ENCODE peak calls at places on chromosome 15, in six cellular contexts. One of them, this sample, is unnamed.

GRCh38 chr15:34338347-34338746 is 766 bp upstream of the SLC12A6 start:
- DNase-seq in HepG2: no peak
- DNase-seq in tibial nerve: no peak
- DNase-seq in K562: no peak
- DNase-seq in stomach: no peak
- DNase-seq in A549: no peak
- DNase-seq in this sample: peak; percentile 26

GRCh38 chr15:86837631-86838030 is 758.0 kb downstream of the AGBL1 start:
- DNase-seq in HepG2: no peak
- DNase-seq in A549: no peak
- DNase-seq in K562: no peak
- DNase-seq in tibial nerve: no peak
- DNase-seq in stomach: no peak
- DNase-seq in this sample: no peak

GRCh38 chr15:94701281-94701985 is 470.1 kb downstream of the MCTP2 start:
- DNase-seq in tibial nerve: no peak
- DNase-seq in HepG2: no peak
- DNase-seq in K562: no peak
- DNase-seq in A549: no peak
- DNase-seq in stomach: no peak
- DNase-seq in this sample: no peak

GRCh38 chr15:31326729-31327673 is at the start of gene KLF13:
- DNase-seq in HepG2: no peak
- DNase-seq in tibial nerve: no peak
- DNase-seq in stomach: peak; percentile 74
- DNase-seq in K562: peak; percentile 47
- DNase-seq in A549: peak; percentile 74
- DNase-seq in this sample: no peak

GRCh38 chr15:67133738-67134576 is 68.6 kb downstream of the SMAD3 start:
- DNase-seq in stomach: no peak
- DNase-seq in A549: peak; percentile 90
- DNase-seq in HepG2: no peak
- DNase-seq in K562: no peak
- DNase-seq in tibial nerve: no peak
- DNase-seq in this sample: peak; percentile 32

GRCh38 chr15:51982013-51982769 is 10.6 kb upstream of the LEO1 start:
- DNase-seq in K562: no peak
- DNase-seq in A549: peak; percentile 89
- DNase-seq in tibial nerve: peak; percentile 32
- DNase-seq in HepG2: peak; percentile 75
- DNase-seq in stomach: no peak
- DNase-seq in this sample: no peak

GRCh38 chr15:58043192-58043903 is 22.2 kb downstream of the ALDH1A2 start:
- DNase-seq in HepG2: peak; percentile 27
- DNase-seq in K562: peak; percentile 45
- DNase-seq in A549: peak; percentile 49
- DNase-seq in stomach: peak; percentile 66
- DNase-seq in tibial nerve: peak; percentile 63
- DNase-seq in this sample: peak; percentile 25

GRCh38 chr15:82942691-82943090 is 9.8 kb downstream of the HOMER2 start:
- DNase-seq in K562: no peak
- DNase-seq in A549: peak; percentile 43
- DNase-seq in HepG2: peak; percentile 16
- DNase-seq in stomach: peak; percentile 91
- DNase-seq in tibial nerve: no peak
- DNase-seq in this sample: no peak

GRCh38 chr15:89999676-90000174 is 1.4 kb upstream of the ZNF710 start:
- DNase-seq in K562: peak; percentile 22
- DNase-seq in A549: no peak
- DNase-seq in tibial nerve: no peak
- DNase-seq in stomach: no peak
- DNase-seq in HepG2: no peak
- DNase-seq in this sample: peak; percentile 46

GRCh38 chr15:71997691-71998090 is 120.3 kb downstream of the MYO9A start:
- DNase-seq in tibial nerve: no peak
- DNase-seq in K562: no peak
- DNase-seq in A549: no peak
- DNase-seq in HepG2: no peak
- DNase-seq in stomach: no peak
- DNase-seq in this sample: no peak

GRCh38 chr15:66563126-66563525 is 2.7 kb downstream of the LCTL start:
- DNase-seq in A549: no peak
- DNase-seq in stomach: no peak
- DNase-seq in HepG2: no peak
- DNase-seq in K562: no peak
- DNase-seq in tibial nerve: no peak
- DNase-seq in this sample: no peak

GRCh38 chr15:70447927-70448698 is 315.2 kb downstream of the UACA start:
- DNase-seq in A549: no peak
- DNase-seq in HepG2: no peak
- DNase-seq in tibial nerve: no peak
- DNase-seq in stomach: peak; percentile 50
- DNase-seq in K562: peak; percentile 80
- DNase-seq in this sample: no peak

GRCh38 chr15:81126887-81127286 is 7.2 kb upstream of the CFAP161 start:
- DNase-seq in K562: no peak
- DNase-seq in stomach: peak; percentile 64
- DNase-seq in A549: no peak
- DNase-seq in tibial nerve: no peak
- DNase-seq in HepG2: no peak
- DNase-seq in this sample: no peak

GRCh38 chr15:63256433-63256884 is 20.9 kb upstream of the APH1B start:
- DNase-seq in A549: peak; percentile 18
- DNase-seq in HepG2: peak; percentile 33
- DNase-seq in stomach: no peak
- DNase-seq in tibial nerve: no peak
- DNase-seq in K562: peak; percentile 27
- DNase-seq in this sample: no peak
- TF ChIP-seq EP300 in A549: no peak
- TF ChIP-seq EP300 in HepG2: no peak
- TF ChIP-seq EP300 in stomach: no peak
- TF ChIP-seq EP300 in tibial nerve: no peak
- TF ChIP-seq EP300 in K562: no peak
- TF ChIP-seq EP300 in this sample: no peak

GRCh38 chr15:41336549-41336948 is 3.9 kb downstream of the NUSAP1 start:
- DNase-seq in tibial nerve: no peak
- DNase-seq in A549: no peak
- DNase-seq in stomach: no peak
- DNase-seq in HepG2: no peak
- DNase-seq in K562: no peak
- DNase-seq in this sample: no peak

GRCh38 chr15:41331833-41332787 is at the start of gene OIP5:
- DNase-seq in tibial nerve: peak; percentile 95
- DNase-seq in K562: peak; percentile 93
- DNase-seq in A549: peak; percentile 99
- DNase-seq in stomach: peak; percentile 99
- DNase-seq in HepG2: peak; percentile 99
- DNase-seq in this sample: peak; percentile 96

GRCh38 chr15:41332788-41333527 is at the start of gene NUSAP1:
- DNase-seq in tibial nerve: no peak
- DNase-seq in A549: no peak
- DNase-seq in HepG2: peak; percentile 38
- DNase-seq in stomach: no peak
- DNase-seq in K562: no peak
- DNase-seq in this sample: no peak

GRCh38 chr15:41334293-41335120 is 1.8 kb downstream of the NUSAP1 start:
- DNase-seq in K562: no peak
- DNase-seq in tibial nerve: no peak
- DNase-seq in stomach: no peak
- DNase-seq in HepG2: no peak
- DNase-seq in A549: peak; percentile 6
- DNase-seq in this sample: no peak

DNA sequence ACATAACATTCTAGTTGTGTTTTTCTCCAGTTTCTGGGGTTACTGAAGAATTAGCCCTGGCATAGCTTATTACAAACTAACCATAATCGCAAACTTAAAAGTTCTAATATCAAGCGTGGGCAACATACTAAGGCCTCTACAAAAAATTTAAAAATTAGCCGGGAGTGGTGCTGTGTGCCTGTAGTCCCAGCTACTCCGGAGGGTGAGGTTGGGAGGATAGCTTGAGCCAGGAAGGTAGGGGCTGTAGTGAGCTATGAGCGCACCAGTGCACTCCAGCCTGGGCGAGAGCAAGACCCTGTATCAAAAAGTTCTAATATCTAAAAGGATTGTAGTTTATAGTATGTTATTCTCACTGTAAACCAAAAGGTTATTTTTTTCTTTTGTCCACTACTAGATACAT is 1.1 kb downstream of the OIP5 start:
- DNase-seq in A549: no peak
- DNase-seq in K562: no peak
- DNase-seq in stomach: no peak
- DNase-seq in HepG2: no peak
- DNase-seq in tibial nerve: no peak
- DNase-seq in this sample: no peak
- H3K27ac ChIP-seq in A549: peak overlapping the region; percentile 88
- H3K27ac ChIP-seq in K562: no peak overlapping the region
- H3K27ac ChIP-seq in stomach: no peak overlapping the region
- H3K27ac ChIP-seq in HepG2: peak overlapping the region; percentile 84
- H3K27ac ChIP-seq in tibial nerve: no peak overlapping the region
- H3K27ac ChIP-seq in this sample: no peak overlapping the region

GRCh38 chr15:74208496-74208895 is 5.9 kb upstream of the STRA6 start:
- DNase-seq in HepG2: no peak
- DNase-seq in tibial nerve: no peak
- DNase-seq in A549: no peak
- DNase-seq in K562: no peak
- DNase-seq in stomach: no peak
- DNase-seq in this sample: no peak

GRCh38 chr15:74205593-74205969 is 3.0 kb upstream of the STRA6 start:
- DNase-seq in A549: no peak
- DNase-seq in stomach: no peak
- DNase-seq in HepG2: no peak
- DNase-seq in tibial nerve: no peak
- DNase-seq in K562: no peak
- DNase-seq in this sample: no peak

GRCh38 chr15:74208901-74209559 is 6.4 kb upstream of the STRA6 start:
- DNase-seq in HepG2: peak; percentile 60
- DNase-seq in stomach: no peak
- DNase-seq in tibial nerve: no peak
- DNase-seq in A549: no peak
- DNase-seq in K562: peak; percentile 54
- DNase-seq in this sample: no peak

GRCh38 chr15:74207652-74208440 is 5.3 kb upstream of the STRA6 start:
- DNase-seq in stomach: no peak
- DNase-seq in HepG2: no peak
- DNase-seq in tibial nerve: no peak
- DNase-seq in K562: no peak
- DNase-seq in A549: no peak
- DNase-seq in this sample: no peak

DNA sequence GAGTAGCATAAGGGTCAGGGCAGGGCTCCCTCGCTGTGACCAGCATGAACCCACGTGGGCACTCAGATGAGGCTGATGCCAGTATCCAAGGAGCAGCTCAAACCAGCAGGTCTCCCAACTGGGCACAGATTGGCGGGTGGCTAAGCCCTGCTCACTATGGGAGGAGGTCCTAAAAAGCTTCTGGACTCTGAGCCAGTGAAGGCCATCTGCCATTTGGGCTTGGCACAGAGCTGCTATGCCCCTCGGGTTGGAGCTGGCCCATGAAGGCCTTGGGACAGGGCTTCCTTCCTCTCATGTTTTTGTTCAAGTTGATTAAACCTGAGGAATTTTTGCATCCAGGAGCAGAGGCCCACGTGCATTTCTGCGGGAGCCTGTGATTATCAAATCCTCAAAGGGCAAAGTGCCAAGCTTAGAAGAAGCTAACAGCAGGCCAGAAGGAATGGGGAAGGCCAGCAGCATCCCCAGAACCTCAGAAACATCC is 4.3 kb upstream of the STRA6 start:
- DNase-seq in K562: no peak
- DNase-seq in A549: no peak
- DNase-seq in HepG2: no peak
- DNase-seq in stomach: no peak
- DNase-seq in tibial nerve: no peak
- DNase-seq in this sample: no peak
- TF ChIP-seq EP300 in K562: no peak
- TF ChIP-seq EP300 in A549: no peak
- TF ChIP-seq EP300 in HepG2: no peak
- TF ChIP-seq EP300 in stomach: no peak
- TF ChIP-seq EP300 in tibial nerve: no peak
- TF ChIP-seq EP300 in this sample: no peak

DNA sequence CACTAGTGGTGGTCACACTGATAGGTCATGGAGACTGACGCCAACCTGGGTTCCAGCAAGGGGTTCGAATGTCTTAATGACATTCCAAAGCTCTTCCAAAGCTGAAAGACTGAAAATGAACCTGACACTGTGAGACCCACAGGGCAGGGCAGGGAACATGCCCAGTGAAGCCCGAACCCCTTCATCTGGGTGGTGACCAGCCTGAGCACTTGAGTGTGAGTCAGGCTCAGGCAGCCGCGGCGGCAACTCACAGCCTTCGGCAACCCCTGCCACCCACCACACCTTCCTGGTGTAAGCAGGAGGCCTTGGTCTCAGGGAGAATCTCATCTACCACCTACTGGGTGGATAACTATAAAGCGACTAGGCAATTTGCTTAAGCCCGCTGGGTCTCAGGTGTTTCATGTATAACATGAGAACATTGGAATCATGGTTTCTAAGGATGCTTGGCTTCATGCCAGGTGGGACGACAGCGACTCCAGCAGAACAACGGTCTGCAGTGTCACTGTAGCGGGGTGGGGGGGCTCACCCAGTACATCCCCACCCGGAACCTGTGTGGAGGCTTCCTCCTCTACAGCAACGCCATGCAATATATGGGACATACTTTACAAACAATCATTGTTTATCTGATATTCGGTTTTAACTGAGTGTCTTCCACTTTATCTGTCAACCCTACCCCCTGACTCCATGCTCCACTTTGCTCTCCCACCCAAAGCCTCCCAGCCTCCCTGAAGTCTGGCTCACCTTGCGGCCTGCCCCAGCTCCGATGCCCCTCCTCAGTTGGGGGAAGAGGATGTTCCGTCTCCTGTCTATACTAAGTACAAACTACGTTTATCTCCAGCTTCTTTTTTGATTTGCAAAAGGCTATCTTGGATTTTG is 125.0 kb upstream of the MEF2A start:
- DNase-seq in K562: no peak
- DNase-seq in HepG2: no peak
- DNase-seq in stomach: peak; percentile 25
- DNase-seq in tibial nerve: peak; percentile 3
- DNase-seq in A549: no peak
- DNase-seq in this sample: peak; percentile 9
- H3K27ac ChIP-seq in K562: no peak overlapping the region
- H3K27ac ChIP-seq in HepG2: no peak overlapping the region
- H3K27ac ChIP-seq in stomach: peak overlapping the region; percentile 55
- H3K27ac ChIP-seq in tibial nerve: no peak overlapping the region
- H3K27ac ChIP-seq in A549: no peak overlapping the region
- H3K27ac ChIP-seq in this sample: no peak overlapping the region